ENCODE peak calls at places on chromosomes 4 and X, in five cellular contexts. O is mesenchymal stem cell, W is HCT116, M is hepatocyte, V is aorta. I is an unnamed sample. For H3K4me1 and H3K27me3, the result is how much of the 10 kb centered on the place peaks cover.

GRCh38 chrX:149527705-149528104 is 13.1 kb upstream of the EOLA1 start:
- DNase-seq in O (peak), M (no peak), V (no peak), W (no peak), I (no peak)

GRCh38 chr4:134634301-134634700 is 432.7 kb upstream of the PABPC4L start:
- DNase-seq in O (no peak), M (no peak), V (peak), W (no peak), I (no peak)

GRCh38 chrX:103774070-103774642 is 2.5 kb upstream of the PLP1 start:
- DNase-seq in M (peak), V (no peak), O (peak), W (peak), I (no peak)

GRCh38 chr4:45455217-45455616 is 668.6 kb downstream of the GABRG1 start:
- DNase-seq in V (no peak), W (no peak), O (no peak), M (no peak), I (no peak)

GRCh38 chr4:99586322-99586721 is 11.7 kb downstream of the MTTP start:
- DNase-seq in M (no peak), W (no peak), V (no peak), O (no peak), I (no peak)

GRCh38 chr4:139617702-139618490 is 47.7 kb upstream of the MGST2 start:
- DNase-seq in M (no peak), O (peak), W (peak), V (no peak), I (no peak)

GRCh38 chr4:17769406-17770174 is 11.8 kb downstream of the FAM184B start:
- DNase-seq in M (no peak), V (no peak), O (no peak), W (no peak), I (no peak)

GRCh38 chr4:100875296-100876040 is 357.6 kb upstream of the EMCN start:
- DNase-seq in W (no peak), V (no peak), O (no peak), M (no peak), I (no peak)

GRCh38 chrX:108439434-108439883 is at the start of gene COL4A5:
- DNase-seq in V (peak), M (peak), W (peak), O (peak), I (peak)

GRCh38 chrX:65673857-65674350 is 6.5 kb downstream of the MSN start:
- DNase-seq in V (no peak), O (no peak), W (no peak), M (no peak), I (no peak)

GRCh38 chrX:32998776-32999175 is 212.6 kb downstream of the DMD start:
- DNase-seq in O (no peak), W (no peak), V (no peak), M (no peak), I (no peak)

GRCh38 chrX:44314855-44315254 is 28.6 kb downstream of the EFHC2 start:
- DNase-seq in O (no peak), W (no peak), M (no peak), V (no peak), I (no peak)

GRCh38 chrX:14672611-14673172 is 143.4 kb downstream of the GLRA2 start:
- DNase-seq in W (no peak), M (no peak), V (no peak), O (no peak), I (no peak)

GRCh38 chrX:96314974-96315373 is 369.7 kb upstream of the DIAPH2 start:
- DNase-seq in O (peak), M (no peak), V (no peak), W (no peak), I (peak)

GRCh38 chrX:35104626-35105025 is 162.0 kb downstream of the FAM47B start:
- DNase-seq in W (no peak), V (no peak), O (no peak), M (no peak), I (no peak)

GRCh38 chrX:2387614-2388239 is 113.0 kb downstream of the DHRSX start:
- DNase-seq in M (no peak), V (no peak), W (no peak), O (peak), I (no peak)

GRCh38 chr4:38455092-38455855 is 208.7 kb upstream of the KLF3 start:
- DNase-seq in M (no peak), W (no peak), V (no peak), O (no peak), I (no peak)

GRCh38 chr4:159395693-159396092 is 292.8 kb downstream of the RAPGEF2 start:
- DNase-seq in V (no peak), O (peak), M (no peak), W (no peak), I (peak)

GRCh38 chr4:15738877-15739276 is 36.0 kb downstream of the BST1 start:
- DNase-seq in V (no peak), O (no peak), M (no peak), W (no peak), I (no peak)

GRCh38 chr4:16794816-16795445 is 103.5 kb downstream of the LDB2 start:
- DNase-seq in W (peak), M (peak), O (peak), V (no peak), I (peak)

GRCh38 chrX:75156537-75156945 is 458 bp upstream of the ABCB7 start:
- DNase-seq in V (no peak), M (peak), W (no peak), O (peak), I (no peak)

GRCh38 chr4:105858466-105859040 is 36.7 kb upstream of the NPNT start:
- DNase-seq in V (no peak), O (no peak), M (no peak), W (no peak), I (no peak)

GRCh38 chr4:155772459-155773195 is 13.8 kb downstream of the GUCY1B1 start:
- DNase-seq in V (no peak), M (no peak), W (no peak), O (no peak), I (peak)

GRCh38 chr4:48360285-48360965 is 19.1 kb downstream of the SLAIN2 start:
- DNase-seq in W (no peak), O (peak), M (no peak), V (no peak), I (peak)

GRCh38 chr4:186728631-186729271 is 5.1 kb upstream of the FAT1 start:
- DNase-seq in W (peak), O (peak), V (no peak), M (no peak), I (peak)

GRCh38 chrX:69130448-69130847 is 34.8 kb downstream of the PJA1 start:
- DNase-seq in V (no peak), W (no peak), O (no peak), M (no peak), I (no peak)

GRCh38 chrX:69126642-69127041 is 38.6 kb downstream of the PJA1 start:
- DNase-seq in V (no peak), M (no peak), O (no peak), W (no peak), I (no peak)

GRCh38 chrX:69127466-69127865 is 37.8 kb downstream of the PJA1 start:
- DNase-seq in O (peak), W (no peak), V (no peak), M (no peak), I (no peak)

GRCh38 chrX:69125094-69125493 is 40.2 kb downstream of the PJA1 start:
- DNase-seq in V (no peak), M (no peak), W (no peak), O (no peak), I (no peak)

DNA sequence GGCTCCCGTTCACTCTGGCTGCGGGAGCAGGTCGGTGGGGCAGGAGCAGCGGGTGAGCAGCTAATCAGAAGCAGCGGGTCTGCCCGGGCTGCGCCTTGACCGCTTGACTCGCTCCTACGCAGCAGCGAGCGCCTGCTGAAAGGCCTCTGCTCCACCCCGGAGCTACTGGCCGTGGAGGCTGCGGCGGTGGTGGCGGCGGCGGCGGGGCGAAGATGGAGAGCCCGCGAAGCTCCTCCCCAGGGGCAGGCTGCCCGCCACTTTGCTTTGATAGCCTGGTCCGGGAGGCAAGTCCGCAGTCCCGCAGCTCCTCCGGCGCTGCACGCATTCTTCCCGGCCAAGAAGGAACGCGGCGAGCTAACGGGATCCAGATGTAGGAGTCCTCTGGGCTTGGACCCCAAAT is 36.7 kb downstream of the PJA1 start:
- DNase-seq in M (no peak), O (peak), V (peak), W (no peak), I (no peak)
- H3K4me1 ChIP-seq in M (under half), O (under half), V (under half), W (under half), I (under half)

GRCh38 chr4:118346495-118346894 is 6.3 kb downstream of the PRSS12 start:
- DNase-seq in O (no peak), V (no peak), M (no peak), W (no peak), I (no peak)

GRCh38 chr4:118348886-118349285 is 3.9 kb downstream of the PRSS12 start:
- DNase-seq in M (peak), W (no peak), O (no peak), V (no peak), I (peak)

GRCh38 chr4:118345813-118346212 is 7.0 kb downstream of the PRSS12 start:
- DNase-seq in W (no peak), M (peak), V (no peak), O (peak), I (peak)

GRCh38 chr4:118343501-118343900 is 9.3 kb downstream of the PRSS12 start:
- DNase-seq in M (no peak), V (no peak), W (no peak), O (no peak), I (no peak)

DNA sequence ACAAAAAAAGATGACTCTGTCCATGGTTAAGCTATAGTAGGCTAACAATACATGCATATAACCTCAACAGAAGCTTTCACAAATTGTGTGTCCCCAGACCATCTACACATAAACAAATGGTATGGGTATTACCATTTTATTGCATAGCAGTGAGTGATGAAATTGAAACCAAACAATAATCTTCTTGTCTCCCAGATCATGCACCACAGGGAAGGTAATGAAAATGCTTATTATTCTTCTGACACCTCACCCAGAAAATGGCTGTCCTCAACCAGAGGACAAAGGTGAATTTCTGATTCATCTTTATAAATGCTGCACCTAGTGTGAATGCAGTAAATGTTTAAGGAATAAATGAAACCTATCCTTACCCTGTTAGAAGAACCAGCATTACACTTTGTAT is 8.0 kb downstream of the PRSS12 start:
- DNase-seq in M (no peak), O (no peak), W (no peak), V (no peak), I (no peak)
- H3K27ac ChIP-seq in M (peak), O (no peak), W (no peak), V (no peak), I (no peak)

GRCh38 chr4:68575081-68575480 is 1.0 kb downstream of the UGT2B17 start:
- DNase-seq in W (no peak), M (no peak), V (no peak), O (no peak), I (no peak)
- H3K27me3 ChIP-seq in W (under half), M (under half), V (under half), O (under half), I (under half)

GRCh38 chr4:41512139-41512538 is 25.8 kb upstream of the LIMCH1 start:
- DNase-seq in W (no peak), M (no peak), V (no peak), O (no peak), I (no peak)
- H3K4me1 ChIP-seq in W (under half), M (under half), V (under half), O (under half), I (under half)

I was measured in foreskin keratinocyte.